ENCODE peak calls at places on chromosomes 1 and 21, in five cellular contexts. A is stimulated activated CD4-positive, alpha-beta T cell treated with anti-CD3 and anti-CD28 coated beads, Interleukin-1b, Interleukin-23, amount 100 ng/mL, for 24 hours; V is EL; P is activated T-cell treated with anti-CD3 and anti-CD28 coated beads for 24 hours; J is Calu3. F is an unnamed sample.

GRCh38 chr1:167328762-167329483 is 108.2 kb downstream of the POU2F1 start:
- DNase-seq in A (no peak), V (no peak), J (no peak), P (no peak), F (peak; percentile 98)

GRCh38 chr21:33266050-33266783 is at the start of gene IL10RB:
- DNase-seq in P (peak; percentile 64), V (peak; percentile 68), A (peak; percentile 64), J (peak; percentile 67), F (peak; percentile 85)

GRCh38 chr1:200670215-200671118 is 760 bp upstream of the DDX59 start:
- DNase-seq in A (peak; percentile 14), V (no peak), J (peak; percentile 46), P (no peak), F (peak; percentile 58)

GRCh38 chr1:57976218-57976617 is 552.4 kb upstream of the DAB1 start:
- DNase-seq in V (no peak), P (no peak), A (no peak), J (no peak), F (no peak)

GRCh38 chr1:22114083-22115012 is 28.5 kb downstream of the WNT4 start:
- DNase-seq in J (no peak), V (no peak), P (no peak), A (no peak), F (no peak)

GRCh38 chr1:156499703-156500577 is 635 bp downstream of the MEF2D start:
- DNase-seq in V (peak; percentile 28), P (no peak), J (peak; percentile 46), A (no peak), F (peak; percentile 49)

GRCh38 chr1:211217392-211217791 is 41.8 kb upstream of the RCOR3 start:
- DNase-seq in A (no peak), P (no peak), J (no peak), V (no peak), F (no peak)

GRCh38 chr1:152656459-152656858 is 6.7 kb upstream of the LCE2D start:
- DNase-seq in P (no peak), V (no peak), J (no peak), A (no peak), F (no peak)

GRCh38 chr21:44046734-44047133 is 34.6 kb downstream of the TRAPPC10 start:
- DNase-seq in V (no peak), A (no peak), P (no peak), J (no peak), F (no peak)

GRCh38 chr1:231104917-231105316 is 56.9 kb upstream of the TRIM67 start:
- DNase-seq in P (no peak), A (no peak), V (no peak), J (no peak), F (no peak)

GRCh38 chr1:116763116-116763786 is 9.0 kb downstream of the CD2 start:
- DNase-seq in A (no peak), J (no peak), V (no peak), P (no peak), F (no peak)

GRCh38 chr1:240649733-240650700 is 38.1 kb upstream of the GREM2 start:
- DNase-seq in P (no peak), J (no peak), A (no peak), V (no peak), F (no peak)

GRCh38 chr1:30879126-30879786 is 29.3 kb downstream of the SDC3 start:
- DNase-seq in V (peak; percentile 18), A (no peak), J (no peak), P (no peak), F (no peak)

GRCh38 chr1:96763514-96763913 is 41.9 kb downstream of the PTBP2 start:
- DNase-seq in P (no peak), V (no peak), A (no peak), J (no peak), F (no peak)

GRCh38 chr1:14067686-14068085 is 367.7 kb downstream of the PRDM2 start:
- DNase-seq in V (no peak), A (no peak), J (no peak), P (no peak), F (no peak)

GRCh38 chr1:156167536-156167935 is 14.2 kb downstream of the SEMA4A start:
- DNase-seq in J (no peak), P (no peak), A (no peak), V (no peak), F (no peak)

GRCh38 chr1:12486401-12487005 is 131.5 kb downstream of the DHRS3 start:
- DNase-seq in J (peak; percentile 13), P (no peak), A (no peak), V (peak; percentile 42), F (peak; percentile 5)

GRCh38 chr21:46121286-46122221 is 23.6 kb downstream of the COL6A2 start:
- DNase-seq in P (no peak), A (no peak), J (no peak), V (no peak), F (no peak)

GRCh38 chr1:160353223-160353622 is 10.0 kb downstream of the NCSTN start:
- DNase-seq in P (no peak), V (no peak), A (no peak), J (no peak), F (no peak)

GRCh38 chr1:6035719-6036118 is 10.0 kb upstream of the KCNAB2 start:
- DNase-seq in P (no peak), A (no peak), V (no peak), J (no peak), F (no peak)

GRCh38 chr1:227937031-227937430 is 10.7 kb downstream of the WNT9A start:
- DNase-seq in A (no peak), V (no peak), P (no peak), J (no peak), F (no peak)

GRCh38 chr1:110207831-110208230 is 2.3 kb upstream of the KCNC4 start:
- DNase-seq in A (peak; percentile 66), V (peak; percentile 50), J (peak; percentile 76), P (peak; percentile 68), F (peak; percentile 81)

GRCh38 chr1:104098837-104099236 is 349.1 kb downstream of the AMY1C start:
- DNase-seq in J (no peak), P (no peak), A (no peak), V (no peak), F (no peak)

F was measured in OCI-LY7.